ENCODE peak calls at places on chromosomes 7 and 10, in six cellular contexts. F is glomerular endothelial cell, H is AG08395, Q is mesenchymal stem cell, S is GM04504, K is activated T-cell treated with anti-CD3 and anti-CD28 coated beads for 48 hours. R is an unnamed sample.

GRCh38 chr7:105003275-105003674 is 10.7 kb upstream of the KMT2E start:
- DNase-seq in Q (peak), K (no peak), F (no peak), H (no peak), S (peak), R (peak)

GRCh38 chr10:110169586-110169985 is 37.8 kb upstream of the MXI1 start:
- DNase-seq in Q (no peak), F (no peak), S (no peak), K (no peak), H (no peak), R (no peak)

GRCh38 chr10:115118346-115118745 is 25.2 kb downstream of the ATRNL1 start:
- DNase-seq in S (no peak), H (no peak), K (no peak), Q (peak), F (no peak), R (no peak)

GRCh38 chr10:31011017-31011659 is 20.5 kb downstream of the ZNF438 start:
- DNase-seq in S (no peak), H (no peak), F (no peak), Q (no peak), K (no peak), R (no peak)

GRCh38 chr7:26279405-26279804 is 12.3 kb upstream of the SNX10 start:
- DNase-seq in Q (no peak), K (no peak), S (no peak), H (no peak), F (no peak), R (no peak)

GRCh38 chr7:22190736-22191135 is 166.2 kb downstream of the RAPGEF5 start:
- DNase-seq in H (no peak), S (no peak), Q (no peak), K (no peak), F (no peak), R (no peak)

GRCh38 chr7:151115836-151116418 is 29.7 kb downstream of the AGAP3 start:
- DNase-seq in Q (peak), H (no peak), K (no peak), S (no peak), F (no peak), R (no peak)

GRCh38 chr7:132996581-132997242 is 85.2 kb downstream of the CHCHD3 start:
- DNase-seq in K (no peak), S (no peak), H (no peak), F (no peak), Q (no peak), R (no peak)

GRCh38 chr7:34837316-34837715 is 179.3 kb downstream of the NPSR1 start:
- DNase-seq in K (no peak), S (no peak), F (no peak), H (no peak), Q (no peak), R (no peak)

GRCh38 chr7:68770649-68771048 is 827.6 kb upstream of the AUTS2 start:
- DNase-seq in Q (no peak), K (no peak), S (no peak), F (no peak), H (peak), R (no peak)

GRCh38 chr10:50349554-50349953 is 98.2 kb upstream of the ASAH2 start:
- DNase-seq in K (no peak), F (no peak), H (no peak), S (no peak), Q (no peak), R (no peak)

GRCh38 chr10:15360566-15360965 is 10.5 kb downstream of the FAM171A1 start:
- DNase-seq in K (no peak), Q (no peak), F (no peak), H (no peak), S (no peak), R (no peak)

R was measured in occipital lobe.